ENCODE peak calls at places on chromosomes 4 and X, in four cellular contexts. V, M, R and O are unnamed samples.

GRCh38 chr4:129046055-129046959 is 47.0 kb downstream of the SCLT1 start:
- DNase-seq in V (no peak), M (no peak), R (no peak), O (no peak)

GRCh38 chr4:164924670-164925238 is 47.8 kb downstream of the APELA start:
- DNase-seq in V (no peak), M (no peak), R (no peak), O (no peak)

GRCh38 chr4:1329408-1330371 is 17.3 kb upstream of the UVSSA start:
- DNase-seq in V (peak), M (no peak), R (no peak), O (no peak)

GRCh38 chrX:48903290-48903689 is 5.6 kb downstream of the PQBP1 start:
- DNase-seq in V (no peak), M (no peak), R (no peak), O (no peak)

GRCh38 chr4:108683479-108683878 is 33.1 kb downstream of the OSTC start:
- DNase-seq in V (no peak), M (no peak), R (peak), O (no peak)

GRCh38 chrX:79096339-79096638 is 48.2 kb upstream of the GPR174 start:
- DNase-seq in V (no peak), M (no peak), R (no peak), O (no peak)

GRCh38 chr4:166174717-166175510 is 301.9 kb downstream of the TLL1 start:
- DNase-seq in V (no peak), M (no peak), R (no peak), O (no peak)

GRCh38 chrX:55167124-55167523 is 53.0 kb upstream of the PAGE5 start:
- DNase-seq in V (no peak), M (no peak), R (no peak), O (no peak)

GRCh38 chrX:45553417-45553816 is 352.7 kb upstream of the DIPK2B start:
- DNase-seq in V (no peak), M (no peak), R (no peak), O (no peak)

GRCh38 chr4:160423879-160424451 is 1321.1 kb downstream of the RAPGEF2 start:
- DNase-seq in V (no peak), M (no peak), R (no peak), O (no peak)

GRCh38 chrX:112968351-112969133 is 127.9 kb upstream of the AMOT start:
- DNase-seq in V (no peak), M (no peak), R (no peak), O (no peak)

GRCh38 chr4:84814100-84814750 is 152.3 kb downstream of the WDFY3 start:
- DNase-seq in V (no peak), M (no peak), R (no peak), O (no peak)

GRCh38 chr4:77073981-77074865 is 1.6 kb downstream of the CCNI start:
- DNase-seq in V (no peak), M (no peak), R (no peak), O (no peak)

GRCh38 chr4:170122252-170122651 is 32.5 kb upstream of the AADAT start:
- DNase-seq in V (no peak), M (no peak), R (no peak), O (no peak)

GRCh38 chr4:15457401-15458201 is 12.1 kb upstream of the CC2D2A start:
- DNase-seq in V (no peak), M (no peak), R (peak), O (no peak)

GRCh38 chr4:104210420-104210819 is 284.3 kb downstream of the CXXC4 start:
- DNase-seq in V (no peak), M (no peak), R (no peak), O (no peak)

GRCh38 chrX:18354369-18355329 is at the start of gene SCML2:
- DNase-seq in V (peak), M (peak), R (peak), O (peak)

GRCh38 chr4:163697121-163697520 is 202.6 kb downstream of the TMA16 start:
- DNase-seq in V (no peak), M (no peak), R (no peak), O (no peak)

GRCh38 chrX:2371026-2371778 is 129.6 kb downstream of the DHRSX start:
- DNase-seq in V (no peak), M (peak), R (no peak), O (no peak)

GRCh38 chr4:151356510-151356909 is 31.1 kb upstream of the SH3D19 start:
- DNase-seq in V (no peak), M (no peak), R (no peak), O (no peak)

GRCh38 chrX:66162331-66162822 is 1.7 kb upstream of the HEPH start:
- DNase-seq in V (no peak), M (no peak), R (no peak), O (no peak)

GRCh38 chr4:75179510-75179909 is 246.6 kb downstream of the PARM1 start:
- DNase-seq in V (no peak), M (no peak), R (no peak), O (no peak)

GRCh38 chr4:159229164-159229563 is 126.3 kb downstream of the RAPGEF2 start:
- DNase-seq in V (no peak), M (peak), R (no peak), O (no peak)

GRCh38 chr4:152937535-152938236 is 1.6 kb downstream of the FHDC1 start:
- DNase-seq in V (no peak), M (peak), R (peak), O (peak)

GRCh38 chrX:11409957-11410356 is 116.7 kb downstream of the AMELX start:
- DNase-seq in V (no peak), M (no peak), R (no peak), O (no peak)